ENCODE peak calls at places on chromosome 4, in six cellular contexts. A is ovary, Z is breast epithelium, G is A549, M is uterus, R is K562. Y is an unnamed sample.

GRCh38 chr4:184329235-184330007 is 111.7 kb upstream of the ENPP6 start:
- DNase-seq in A (no peak), Z (no peak), G (no peak), M (no peak), R (no peak), Y (no peak)

GRCh38 chr4:54281060-54281781 is 52.1 kb downstream of the PDGFRA start:
- DNase-seq in A (peak; percentile 78), Z (no peak), G (peak; percentile 20), M (peak; percentile 76), R (no peak), Y (peak; percentile 92)

GRCh38 chr4:108620101-108620932 is at the start of gene RPL34:
- DNase-seq in A (peak; percentile 97), Z (peak; percentile 92), G (peak; percentile 96), M (peak; percentile 96), R (peak; percentile 88), Y (peak; percentile 99)

GRCh38 chr4:61201562-61202099 is 1.5 kb downstream of the ADGRL3 start:
- DNase-seq in A (no peak), Z (no peak), G (no peak), M (peak; percentile 14), R (no peak), Y (peak; percentile 59)

GRCh38 chr4:150242820-150243458 is 164.7 kb downstream of the DCLK2 start:
- DNase-seq in A (peak; percentile 31), Z (no peak), G (peak; percentile 37), M (peak; percentile 23), R (peak; percentile 68), Y (no peak)

GRCh38 chr4:165839615-165840333 is 33.3 kb upstream of the TLL1 start:
- DNase-seq in A (no peak), Z (no peak), G (no peak), M (no peak), R (no peak), Y (no peak)

GRCh38 chr4:179678093-179678804 is 2236.0 kb upstream of the AGA start:
- DNase-seq in A (no peak), Z (no peak), G (no peak), M (no peak), R (no peak), Y (no peak)

GRCh38 chr4:114326358-114326757 is 272.2 kb upstream of the UGT8 start:
- DNase-seq in A (no peak), Z (no peak), G (no peak), M (no peak), R (no peak), Y (no peak)

GRCh38 chr4:6658204-6658585 is 17.7 kb downstream of the MRFAP1 start:
- DNase-seq in A (no peak), Z (no peak), G (no peak), M (no peak), R (no peak), Y (no peak)

GRCh38 chr4:881709-882108 is 50.4 kb downstream of the GAK start:
- DNase-seq in A (no peak), Z (no peak), G (no peak), M (no peak), R (no peak), Y (no peak)
- TF ChIP-seq POLR2A in A (no peak), Z (no peak), G (no peak), M (no peak), R (no peak), Y (no peak)

DNA sequence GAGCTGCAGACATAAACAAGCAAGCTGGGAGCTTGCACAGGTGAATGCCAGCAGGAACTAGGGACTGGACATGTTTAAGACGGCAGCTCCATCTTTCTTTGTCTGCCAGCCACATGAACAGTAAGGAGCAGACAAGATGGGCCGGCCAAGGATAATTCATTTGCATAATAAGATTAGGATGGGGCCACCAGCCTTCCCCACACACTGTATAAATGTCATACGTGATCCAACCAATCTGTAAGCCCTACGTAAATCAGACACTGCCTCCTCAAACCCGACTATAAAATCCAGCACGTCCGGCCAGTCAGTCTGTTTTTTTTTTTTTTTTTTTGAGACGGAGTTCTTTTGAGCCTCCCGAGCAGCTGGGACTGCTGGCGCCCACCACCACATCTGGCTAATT is 75.6 kb upstream of the BOD1L1 start:
- DNase-seq in A (no peak), Z (no peak), G (no peak), M (no peak), R (no peak), Y (no peak)
- TF ChIP-seq POLR2A in A (no peak), Z (no peak), G (no peak), M (no peak), R (no peak), Y (no peak)

GRCh38 chr4:89110986-89111832 is at the start of gene TIGD2:
- DNase-seq in A (peak; percentile 86), Z (peak; percentile 86), G (peak; percentile 86), M (peak; percentile 88), R (peak; percentile 95), Y (peak; percentile 93)
- TF ChIP-seq POLR2A in A (no peak), Z (peak; percentile 61), G (peak; percentile 73), M (peak; percentile 19), R (peak; percentile 91), Y (peak; percentile 41)

GRCh38 chr4:2537011-2537830 is 774 bp downstream of the FAM193A start:
- DNase-seq in A (peak; percentile 38), Z (peak; percentile 54), G (peak; percentile 48), M (peak; percentile 47), R (peak; percentile 66), Y (peak; percentile 71)

GRCh38 chr4:2536193-2537010 is at the start of gene FAM193A:
- DNase-seq in A (peak; percentile 99), Z (peak; percentile 99), G (peak; percentile 99), M (peak; percentile 99), R (peak; percentile 94), Y (peak; percentile 100)

GRCh38 chr4:2534904-2535385 is 1.5 kb upstream of the FAM193A start:
- DNase-seq in A (no peak), Z (no peak), G (peak; percentile 12), M (no peak), R (no peak), Y (no peak)

DNA sequence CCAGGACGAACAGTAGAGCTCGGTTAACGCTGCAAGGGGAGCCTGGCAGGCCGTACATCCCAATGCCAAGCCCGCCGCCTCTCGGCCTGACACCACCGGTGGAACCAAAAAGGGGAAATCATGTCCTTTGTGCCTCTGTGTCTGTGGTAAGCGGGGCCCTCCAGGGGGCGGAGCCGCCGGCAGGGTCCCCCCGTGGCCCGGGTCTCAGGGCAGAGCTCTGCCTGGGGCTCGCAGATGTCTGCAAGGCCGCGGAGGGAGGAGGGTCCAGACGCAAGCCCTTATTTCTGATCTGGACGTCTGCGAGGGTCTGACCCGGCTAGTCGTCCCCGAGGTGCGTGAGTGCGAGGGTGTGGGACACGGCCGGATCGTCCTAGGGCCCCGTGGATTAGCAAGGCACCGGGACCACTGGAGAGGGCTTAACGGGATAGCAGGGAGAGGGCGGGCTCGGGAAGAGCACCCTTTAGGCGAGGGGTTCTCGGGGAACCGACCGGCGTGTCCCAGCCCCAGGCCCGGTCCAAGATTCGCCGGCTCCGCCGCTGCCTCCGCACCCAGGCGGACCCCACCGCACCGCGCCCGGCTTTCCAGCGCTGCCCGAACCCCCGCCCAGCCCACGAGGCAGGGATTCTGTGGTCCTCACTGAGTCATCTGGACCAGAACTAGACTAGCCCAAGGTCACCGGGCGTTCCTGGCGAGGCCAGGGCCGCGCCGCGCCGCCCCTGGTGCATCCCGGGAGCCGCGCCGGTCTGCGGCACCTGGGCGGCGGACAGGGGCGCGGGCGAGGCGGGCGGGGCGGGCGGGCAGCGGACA is 858 bp upstream of the FAM193A start:
- DNase-seq in A (peak; percentile 87), Z (no peak), G (peak; percentile 19), M (no peak), R (peak; percentile 59), Y (peak; percentile 80)
- TF ChIP-seq POLR2A in A (peak; percentile 60), Z (no peak), G (no peak), M (no peak), R (peak; percentile 70), Y (no peak)

GRCh38 chr4:25913851-25914669 is at the start of gene SMIM20:
- DNase-seq in A (peak; percentile 93), Z (peak; percentile 92), G (peak; percentile 92), M (peak; percentile 90), R (peak; percentile 96), Y (peak; percentile 96)
- TF ChIP-seq POLR2A in A (peak; percentile 60), Z (peak; percentile 53), G (peak; percentile 51), M (no peak), R (peak; percentile 86), Y (peak; percentile 59)